ENCODE peak calls at places on chromosomes 6 and 20, in seven cellular contexts. A, J, V, E, K, Q and I are unnamed samples.
A peak's percentile ranks its signal among the peaks of the same experiment; 100 is the strongest.

GRCh38 chr20:50506270-50506579 is 4.0 kb upstream of the PTPN1 start:
- DNase-seq in E (no peak), K (no peak), Q (no peak), J (no peak), A (no peak), V (no peak), I (no peak)

GRCh38 chr6:164106345-164106769 is 691.8 kb downstream of the QKI start:
- DNase-seq in E (no peak), V (peak; percentile 52), Q (peak; percentile 22), A (peak; percentile 73), J (no peak), K (no peak), I (no peak)

GRCh38 chr6:151063339-151063738 is 176.4 kb upstream of the AKAP12 start:
- DNase-seq in A (no peak), V (no peak), J (no peak), E (no peak), Q (peak; percentile 95), K (no peak), I (no peak)

GRCh38 chr20:41524980-41525613 is 93.1 kb downstream of the CHD6 start:
- DNase-seq in V (peak; percentile 66), Q (peak; percentile 77), J (no peak), A (peak; percentile 83), E (peak; percentile 51), K (no peak), I (peak; percentile 71)

GRCh38 chr6:105382918-105383317 is 20.0 kb downstream of the PREP start:
- DNase-seq in Q (no peak), V (no peak), J (no peak), E (no peak), A (no peak), K (no peak), I (no peak)

GRCh38 chr6:116461563-116462507 is 660 bp downstream of the CALHM6 start:
- DNase-seq in A (peak; percentile 51), J (peak; percentile 78), K (peak; percentile 64), V (peak; percentile 15), Q (peak; percentile 55), E (peak; percentile 34), I (peak; percentile 50)

GRCh38 chr20:11379257-11380011 is 538.3 kb upstream of the BTBD3 start:
- DNase-seq in J (no peak), Q (no peak), K (no peak), A (no peak), E (no peak), V (peak; percentile 94), I (no peak)

GRCh38 chr20:1567392-1568165 is 10.1 kb upstream of the SIRPD start:
- DNase-seq in Q (peak; percentile 60), E (no peak), V (no peak), A (no peak), J (no peak), K (no peak), I (no peak)

GRCh38 chr20:49786671-49787370 is 25.8 kb upstream of the SLC9A8 start:
- DNase-seq in J (no peak), Q (no peak), K (no peak), A (no peak), V (no peak), E (no peak), I (no peak)

GRCh38 chr6:135299256-135299655 is 118.1 kb downstream of the MYB start:
- DNase-seq in K (no peak), J (no peak), A (no peak), V (peak; percentile 24), E (no peak), Q (peak; percentile 63), I (no peak)

GRCh38 chr6:55293116-55293515 is 34.2 kb upstream of the GFRAL start:
- DNase-seq in K (no peak), A (no peak), V (peak; percentile 34), Q (no peak), J (no peak), E (no peak), I (no peak)

GRCh38 chr6:11805259-11806053 is 26.9 kb upstream of the ADTRP start:
- DNase-seq in K (no peak), Q (no peak), V (no peak), J (no peak), E (no peak), A (no peak), I (peak; percentile 83)

GRCh38 chr6:142210606-142211005 is 63.5 kb downstream of the VTA1 start:
- DNase-seq in E (no peak), A (no peak), Q (no peak), V (no peak), J (no peak), K (no peak), I (no peak)

GRCh38 chr20:10240655-10241054 is 22.0 kb downstream of the SNAP25 start:
- DNase-seq in J (no peak), E (no peak), K (no peak), Q (no peak), A (no peak), V (no peak), I (no peak)

GRCh38 chr20:56606174-56606945 is 22.7 kb upstream of the TFAP2C start:
- DNase-seq in K (no peak), A (no peak), E (no peak), Q (no peak), V (no peak), J (no peak), I (peak; percentile 81)

GRCh38 chr20:12570371-12570770 is 438.4 kb upstream of the SPTLC3 start:
- DNase-seq in A (no peak), V (peak; percentile 84), E (no peak), J (no peak), Q (no peak), K (no peak), I (peak; percentile 3)

GRCh38 chr6:130981409-130981808 is 81.6 kb downstream of the EPB41L2 start:
- DNase-seq in K (no peak), Q (peak; percentile 47), V (peak; percentile 79), J (no peak), E (peak; percentile 56), A (no peak), I (no peak)

GRCh38 chr6:82067021-82067420 is 180.5 kb downstream of the IBTK start:
- DNase-seq in V (no peak), A (no peak), E (no peak), Q (no peak), K (no peak), J (peak; percentile 5), I (no peak)

GRCh38 chr6:15675537-15676170 is 12.8 kb upstream of the DTNBP1 start:
- DNase-seq in V (no peak), K (no peak), Q (no peak), E (no peak), A (no peak), J (no peak), I (peak; percentile 40)

GRCh38 chr6:83812595-83812994 is 40.6 kb upstream of the RIPPLY2 start:
- DNase-seq in A (no peak), E (no peak), V (no peak), K (no peak), Q (no peak), J (no peak), I (no peak)

GRCh38 chr6:144320746-144321145 is 35.6 kb downstream of the UTRN start:
- DNase-seq in V (no peak), Q (no peak), K (no peak), E (no peak), A (no peak), J (no peak), I (no peak)
- H3K4me1 ChIP-seq in V (no peaks in the 10 kb centered on the region), Q (peaks cover 3% of the 10 kb centered on the region), K (no peaks in the 10 kb centered on the region), E (peaks cover 8% of the 10 kb centered on the region), A (peaks cover 46% of the 10 kb centered on the region), J (no peaks in the 10 kb centered on the region), I (peaks cover 3% of the 10 kb centered on the region)

DNA sequence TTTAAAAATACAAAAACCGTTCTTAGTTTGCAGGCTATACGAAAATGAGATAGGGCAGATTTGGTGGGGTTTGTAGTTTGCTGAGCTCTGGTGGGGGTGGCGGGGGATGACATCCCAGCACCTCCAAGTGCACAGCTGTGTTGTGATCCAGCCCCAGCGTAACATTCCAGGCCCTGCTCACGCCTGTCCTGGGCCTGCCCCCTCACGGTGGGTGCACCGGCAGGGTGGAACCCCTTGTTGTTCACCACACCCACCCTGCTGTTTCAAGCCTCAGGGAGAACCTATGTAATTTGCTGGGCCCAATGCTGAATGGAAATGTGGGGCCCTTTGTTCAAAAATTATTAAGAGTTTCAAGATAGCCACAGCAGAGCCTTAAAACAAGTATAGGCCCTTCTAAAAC is 25.0 kb downstream of the ARMC2 start:
- DNase-seq in J (no peak), A (no peak), Q (no peak), V (no peak), E (no peak), K (no peak), I (no peak)
- H3K4me3 ChIP-seq in J (peak overlapping the region; percentile 70), A (no peak overlapping the region), Q (no peak overlapping the region), V (no peak overlapping the region), E (no peak overlapping the region), K (no peak overlapping the region), I (no peak overlapping the region)

DNA sequence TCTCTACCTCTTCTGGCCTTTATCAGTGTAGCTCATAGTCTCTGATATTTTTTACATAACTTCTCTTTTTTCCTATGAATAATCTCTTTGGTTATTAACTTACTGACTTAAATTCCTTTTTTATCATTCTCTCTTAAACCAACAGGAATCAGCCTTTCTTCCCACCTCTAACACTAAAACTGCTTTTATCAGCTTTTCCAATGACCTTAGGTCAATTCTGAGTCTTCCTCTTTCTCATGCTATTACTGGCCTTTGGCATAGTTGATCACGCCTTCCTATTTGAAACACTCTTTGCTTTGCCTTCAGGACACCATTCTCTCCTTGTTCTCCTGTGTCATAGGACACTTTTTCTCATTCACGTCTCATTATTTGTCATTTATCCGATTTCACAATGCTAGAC is 8.1 kb upstream of the HINT3 start:
- DNase-seq in K (no peak), E (no peak), V (no peak), A (no peak), J (no peak), Q (no peak), I (peak; percentile 33)
- H3K27ac ChIP-seq in K (no peak overlapping the region), E (no peak overlapping the region), V (no peak overlapping the region), A (no peak overlapping the region), J (no peak overlapping the region), Q (no peak overlapping the region), I (peak overlapping the region; percentile 24)

DNA sequence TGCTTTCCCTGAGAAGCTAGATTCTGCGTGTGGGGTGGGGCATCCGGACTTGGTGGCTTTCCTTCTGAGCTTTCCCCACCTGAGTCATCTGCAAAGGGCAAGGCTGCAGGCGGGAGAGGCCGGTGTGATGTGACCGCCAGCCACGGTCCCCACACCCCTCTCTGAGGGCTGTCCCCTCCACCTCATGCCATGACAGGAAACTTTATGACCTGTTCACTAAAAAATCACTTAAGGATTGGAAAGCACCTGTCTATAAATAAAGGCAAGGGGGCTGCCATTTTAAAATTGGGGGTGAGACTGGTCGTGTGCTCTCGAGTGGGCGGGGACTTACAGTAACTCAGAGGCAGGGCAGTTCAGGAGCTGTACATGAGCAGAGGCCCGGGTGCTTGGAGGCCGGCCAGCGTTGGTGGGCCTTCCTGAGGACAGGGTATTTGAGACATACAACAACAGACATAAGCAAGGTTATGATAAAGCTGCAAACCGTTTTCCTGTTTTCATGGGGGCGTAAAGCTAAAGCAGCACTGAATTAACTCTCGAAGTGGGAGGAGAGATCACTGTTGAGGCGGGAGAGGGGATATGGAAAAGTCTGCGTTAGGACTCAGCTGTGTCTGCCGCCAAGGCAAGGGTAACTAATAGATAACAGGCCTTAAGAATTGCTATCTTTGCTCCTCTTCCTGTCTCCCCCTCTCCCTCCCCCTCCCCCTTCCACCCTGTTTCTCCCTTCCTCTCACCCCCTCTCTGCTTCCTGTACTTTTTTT is 16.1 kb upstream of the SERPINB1 start:
- DNase-seq in J (peak; percentile 81), Q (peak; percentile 77), A (peak; percentile 54), K (peak; percentile 90), V (peak; percentile 88), E (peak; percentile 58), I (no peak)
- H3K4me1 ChIP-seq in J (peaks cover 88% of the 10 kb centered on the region), Q (peaks cover 42% of the 10 kb centered on the region), A (peaks cover 45% of the 10 kb centered on the region), K (peaks cover 88% of the 10 kb centered on the region), V (peaks cover 54% of the 10 kb centered on the region), E (peaks cover 8% of the 10 kb centered on the region), I (peaks cover 6% of the 10 kb centered on the region)

GRCh38 chr6:158357570-158358216 is 45.4 kb downstream of the TULP4 start:
- DNase-seq in J (peak; percentile 38), Q (no peak), A (no peak), K (no peak), V (no peak), E (no peak), I (no peak)
- H3K4me3 ChIP-seq in J (peak overlapping the region; percentile 49), Q (no peak overlapping the region), A (no peak overlapping the region), K (no peak overlapping the region), V (no peak overlapping the region), E (no peak overlapping the region), I (no peak overlapping the region)